ENCODE peak calls at places on chromosomes 16 and 17, in six cellular contexts. P is endothelial cell of umbilical vein, F is esophagus squamous epithelium, K is omental fat pad, E is AG04449, Z is neural progenitor cell. J is an unnamed sample.
A peak's percentile ranks its signal among the peaks of the same experiment; 100 is the strongest.

GRCh38 chr17:82317394-82318168 is at the start of gene CD7:
- DNase-seq in Z (no peak), K (no peak), E (no peak), F (no peak), P (no peak), J (no peak)

GRCh38 chr16:84648595-84649510 is 542 bp downstream of the KLHL36 start:
- DNase-seq in K (no peak), F (no peak), P (no peak), E (no peak), Z (peak; percentile 69), J (peak; percentile 28)

GRCh38 chr16:49468611-49469322 is 95.2 kb downstream of the C16orf78 start:
- DNase-seq in P (no peak), E (no peak), Z (no peak), K (no peak), F (no peak), J (no peak)

GRCh38 chr17:8173871-8174322 is 2.3 kb downstream of the TMEM107 start:
- DNase-seq in E (no peak), Z (peak; percentile 65), P (no peak), F (no peak), K (no peak), J (no peak)

GRCh38 chr17:36089888-36090836 is at the start of gene CCL3:
- DNase-seq in K (no peak), E (no peak), F (no peak), Z (no peak), P (no peak), J (no peak)

GRCh38 chr16:974606-975312 is 4.0 kb upstream of the LMF1 start:
- DNase-seq in F (no peak), E (no peak), K (no peak), P (no peak), Z (no peak), J (no peak)

GRCh38 chr16:20878682-20879147 is 21.4 kb downstream of the DCUN1D3 start:
- DNase-seq in E (no peak), F (no peak), K (no peak), P (no peak), Z (no peak), J (no peak)

GRCh38 chr17:44043326-44043725 is 23.1 kb downstream of the LSM12 start:
- DNase-seq in E (no peak), P (no peak), F (no peak), Z (no peak), K (no peak), J (peak; percentile 57)

GRCh38 chr17:81365148-81365600 is 30.1 kb upstream of the BAHCC1 start:
- DNase-seq in Z (peak; percentile 85), E (no peak), K (no peak), F (no peak), P (peak; percentile 61), J (peak; percentile 89)

GRCh38 chr17:73522696-73523095 is 121.5 kb downstream of the SDK2 start:
- DNase-seq in E (no peak), Z (no peak), P (no peak), F (no peak), K (no peak), J (no peak)

GRCh38 chr17:58007781-58008706 is 998 bp upstream of the SRSF1 start:
- DNase-seq in F (no peak), P (no peak), Z (no peak), E (no peak), K (no peak), J (no peak)

GRCh38 chr16:31464348-31464769 is 5.1 kb downstream of the ARMC5 start:
- DNase-seq in Z (no peak), F (no peak), P (no peak), E (no peak), K (no peak), J (no peak)

GRCh38 chr17:75588546-75589016 is 981 bp downstream of the MYO15B start:
- DNase-seq in Z (no peak), K (no peak), F (no peak), E (no peak), P (no peak), J (peak; percentile 8)

GRCh38 chr17:12983986-12984932 is 33.6 kb downstream of the ELAC2 start:
- DNase-seq in E (peak; percentile 59), F (no peak), Z (no peak), P (no peak), K (no peak), J (peak; percentile 56)

GRCh38 chr17:81804559-81805399 is 829 bp downstream of the GCGR start:
- DNase-seq in K (no peak), E (no peak), F (no peak), P (no peak), Z (peak; percentile 46), J (no peak)

GRCh38 chr16:63623551-63624039 is 1498.3 kb downstream of the CDH11 start:
- DNase-seq in P (no peak), E (no peak), Z (no peak), F (no peak), K (no peak), J (no peak)

GRCh38 chr16:4344659-4345438 is 6.3 kb downstream of the PAM16 start:
- DNase-seq in K (no peak), E (no peak), P (no peak), Z (no peak), F (no peak), J (no peak)

GRCh38 chr16:67489401-67490083 is 6.2 kb upstream of the AGRP start:
- DNase-seq in Z (no peak), P (no peak), F (no peak), E (no peak), K (no peak), J (no peak)

GRCh38 chr16:57277586-57277985 is 6.9 kb downstream of the PLLP start:
- DNase-seq in P (no peak), F (no peak), K (no peak), E (no peak), Z (no peak), J (peak; percentile 77)

GRCh38 chr17:54903375-54903774 is 2.7 kb downstream of the TOM1L1 start:
- DNase-seq in K (no peak), F (no peak), Z (no peak), E (no peak), P (no peak), J (no peak)

GRCh38 chr16:78286076-78286475 is 186.6 kb downstream of the WWOX start:
- DNase-seq in F (no peak), P (no peak), Z (no peak), K (no peak), E (no peak), J (no peak)

GRCh38 chr17:82243648-82244412 is 15.0 kb downstream of the SLC16A3 start:
- DNase-seq in P (no peak), E (no peak), K (no peak), F (no peak), Z (no peak), J (no peak)

GRCh38 chr17:49995055-49995738 is at the start of gene DLX3:
- DNase-seq in E (peak; percentile 12), Z (peak; percentile 95), K (peak; percentile 34), P (peak; percentile 45), F (no peak), J (peak; percentile 65)

GRCh38 chr17:50218771-50219315 is 17.4 kb upstream of the COL1A1 start:
- DNase-seq in Z (no peak), P (no peak), F (no peak), K (no peak), E (peak; percentile 96), J (peak; percentile 97)

GRCh38 chr16:23039118-23039517 is 110.1 kb downstream of the USP31 start:
- DNase-seq in P (no peak), E (no peak), K (no peak), F (no peak), Z (no peak), J (no peak)

GRCh38 chr17:50347087-50347893 is 1.4 kb downstream of the XYLT2 start:
- DNase-seq in E (no peak), P (no peak), F (no peak), K (no peak), Z (peak; percentile 46), J (no peak)

GRCh38 chr17:45432405-45433113 is at the start of gene ARHGAP27:
- DNase-seq in E (no peak), Z (peak; percentile 54), F (no peak), K (no peak), P (peak; percentile 41), J (peak; percentile 22)

GRCh38 chr17:57572062-57572461 is 173.0 kb downstream of the CCDC182 start:
- DNase-seq in F (no peak), E (no peak), K (no peak), Z (no peak), P (no peak), J (no peak)

GRCh38 chr17:75785016-75785769 is 587 bp downstream of the UNK start:
- DNase-seq in K (peak; percentile 61), Z (peak; percentile 93), P (no peak), F (peak; percentile 84), E (no peak), J (peak; percentile 95)

GRCh38 chr17:30337393-30337999 is 3.6 kb upstream of the TMIGD1 start:
- DNase-seq in Z (no peak), K (no peak), E (no peak), P (no peak), F (no peak), J (no peak)

DNA sequence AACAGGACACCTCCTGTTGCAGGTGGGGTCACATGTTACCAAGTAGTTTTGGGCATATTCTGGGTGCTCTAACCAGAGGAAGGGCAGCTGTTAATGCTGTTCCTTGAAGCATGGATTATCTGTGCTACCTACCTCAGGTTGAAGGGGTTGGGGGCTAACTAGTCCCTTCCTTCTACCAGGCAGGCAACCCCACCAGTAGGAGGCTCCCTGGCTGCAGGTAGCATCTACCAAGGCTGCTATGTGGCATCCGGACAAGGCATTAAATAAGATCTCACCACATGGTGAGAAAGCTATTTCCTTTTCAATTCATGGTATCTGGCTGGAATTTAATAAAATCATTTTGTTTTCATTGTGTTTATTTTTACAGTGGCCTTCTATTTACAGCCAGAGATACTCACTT is 62.5 kb downstream of the CACNG3 start:
- DNase-seq in K (no peak), F (no peak), Z (peak; percentile 21), E (no peak), P (no peak), J (no peak)
- TF ChIP-seq CTCF in K (no peak), F (no peak), Z (peak; percentile 24), E (no peak), P (no peak), J (no peak)

GRCh38 chr17:69342896-69343644 is 16.1 kb upstream of the ABCA5 start:
- DNase-seq in P (no peak), K (no peak), Z (no peak), F (no peak), E (no peak), J (peak; percentile 26)
- TF ChIP-seq CTCF in P (no peak), K (no peak), Z (no peak), F (no peak), E (no peak), J (no peak)

GRCh38 chr16:9689597-9689996 is 492.6 kb downstream of the GRIN2A start:
- DNase-seq in E (no peak), F (no peak), Z (no peak), K (no peak), P (no peak), J (no peak)

DNA sequence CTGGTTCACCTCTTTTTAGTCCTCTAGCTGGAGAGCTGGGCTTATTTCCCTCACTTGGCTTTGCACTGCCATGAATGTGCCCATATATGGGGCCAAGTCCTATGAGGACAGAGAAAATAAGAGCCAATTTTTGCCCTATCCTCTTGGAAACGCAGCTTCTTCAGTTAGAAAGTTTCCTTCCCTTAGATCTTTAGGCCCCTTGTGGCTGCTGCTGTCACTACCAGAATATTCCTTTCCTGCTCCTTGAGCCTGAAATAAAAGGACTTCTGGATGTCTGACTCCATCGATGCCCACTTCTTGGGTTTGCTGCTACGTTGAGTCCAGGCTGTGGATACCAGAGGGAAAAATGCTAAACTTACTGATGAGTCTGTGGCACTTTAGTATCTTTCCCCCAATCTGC is 487.1 kb downstream of the GRIN2A start:
- DNase-seq in F (no peak), Z (peak; percentile 31), K (no peak), E (no peak), P (no peak), J (no peak)
- TF ChIP-seq CTCF in F (no peak), Z (peak; percentile 42), K (no peak), E (no peak), P (no peak), J (no peak)

GRCh38 chr17:68600881-68601564 is at the start of gene FAM20A:
- DNase-seq in Z (peak; percentile 59), F (no peak), E (no peak), P (no peak), K (no peak), J (peak; percentile 5)
- TF ChIP-seq CTCF in Z (no peak), F (no peak), E (no peak), P (no peak), K (no peak), J (no peak)

J was measured in choroid plexus epithelial cell.